ENCODE peak calls at places on chromosomes 7 and 10, in four cellular contexts. B is GM04504, R is amniotic stem cell, G is B cell. P is an unnamed sample.
A peak's percentile ranks its signal among the peaks of the same experiment; 100 is the strongest.

GRCh38 chr10:73886625-73887024 is 12.3 kb upstream of the CAMK2G start:
- DNase-seq in B (no peak), R (no peak), G (peak; percentile 35), P (no peak)

GRCh38 chr7:12570529-12571461 is at the start of gene SCIN:
- DNase-seq in B (no peak), R (peak; percentile 66), G (no peak), P (no peak)

GRCh38 chr7:116569737-116570136 is 44.9 kb downstream of the CAV1 start:
- DNase-seq in B (peak; percentile 93), R (peak; percentile 78), G (no peak), P (peak; percentile 94)

GRCh38 chr7:44385384-44386138 is 60.2 kb upstream of the CAMK2B start:
- DNase-seq in B (no peak), R (no peak), G (peak; percentile 29), P (no peak)

GRCh38 chr10:110409488-110409887 is 88.2 kb upstream of the DUSP5 start:
- DNase-seq in B (no peak), R (no peak), G (no peak), P (no peak)

GRCh38 chr7:54967384-54967783 is 51.4 kb upstream of the EGFR start:
- DNase-seq in B (no peak), R (no peak), G (no peak), P (no peak)

GRCh38 chr10:133527779-133528271 is 662 bp downstream of the CYP2E1 start:
- DNase-seq in B (no peak), R (no peak), G (no peak), P (no peak)

GRCh38 chr7:85528581-85528980 is 341.7 kb upstream of the SEMA3D start:
- DNase-seq in B (no peak), R (no peak), G (no peak), P (no peak)

GRCh38 chr10:88271736-88272135 is 311.4 kb downstream of the RNLS start:
- DNase-seq in B (no peak), R (no peak), G (no peak), P (no peak)

GRCh38 chr7:143416565-143417149 is 8.0 kb upstream of the EPHA1 start:
- DNase-seq in B (no peak), R (no peak), G (no peak), P (no peak)

GRCh38 chr10:79390551-79391229 is 43.4 kb downstream of the PPIF start:
- DNase-seq in B (no peak), R (no peak), G (no peak), P (no peak)

GRCh38 chr10:119301397-119301796 is 94.0 kb downstream of the GRK5 start:
- DNase-seq in B (no peak), R (no peak), G (peak; percentile 68), P (no peak)

GRCh38 chr7:38584443-38585210 is 46.5 kb downstream of the AMPH start:
- DNase-seq in B (peak; percentile 77), R (peak; percentile 16), G (no peak), P (peak; percentile 50)

GRCh38 chr7:68063171-68063570 is 1066.5 kb downstream of the TYW1 start:
- DNase-seq in B (no peak), R (no peak), G (no peak), P (no peak)

GRCh38 chr10:21726601-21727295 is 192.7 kb downstream of the MLLT10 start:
- DNase-seq in B (no peak), R (no peak), G (no peak), P (no peak)

GRCh38 chr10:48554246-48554645 is 50.6 kb downstream of the ARHGAP22 start:
- DNase-seq in B (no peak), R (no peak), G (no peak), P (no peak)

GRCh38 chr7:131518626-131519025 is 37.8 kb downstream of the PODXL start:
- DNase-seq in B (no peak), R (no peak), G (no peak), P (no peak)

GRCh38 chr7:100053201-100053600 is 3.6 kb downstream of the ZSCAN21 start:
- DNase-seq in B (no peak), R (peak; percentile 52), G (no peak), P (no peak)

GRCh38 chr10:132942101-132942739 is at the start of gene CFAP46:
- DNase-seq in B (no peak), R (peak; percentile 14), G (no peak), P (no peak)

GRCh38 chr10:132272767-132273090 is 35.0 kb downstream of the STK32C start:
- DNase-seq in B (no peak), R (no peak), G (no peak), P (no peak)